ENCODE peak calls at places on chromosomes 7 and 10, in five cellular contexts. Q is IMR-90, P is neuronal stem cell, X is H9, L is trophoblast cell. V is an unnamed sample.

GRCh38 chr7:374706-375490 is 84.9 kb downstream of the FOXL3 start:
- DNase-seq in L (no peak), Q (no peak), X (peak; percentile 22), P (no peak), V (no peak)

GRCh38 chr10:125575843-125576242 is 107.1 kb downstream of the TEX36 start:
- DNase-seq in L (no peak), X (no peak), P (no peak), Q (no peak), V (no peak)

GRCh38 chr10:46515402-46516192 is 40.9 kb downstream of the GPRIN2 start:
- DNase-seq in X (peak; percentile 20), P (no peak), Q (no peak), L (no peak), V (no peak)

GRCh38 chr7:105011771-105012502 is 2.1 kb upstream of the KMT2E start:
- DNase-seq in Q (no peak), X (no peak), L (no peak), P (no peak), V (peak; percentile 39)

GRCh38 chr7:44395067-44395466 is 69.7 kb upstream of the CAMK2B start:
- DNase-seq in L (no peak), X (peak; percentile 3), P (no peak), Q (no peak), V (no peak)

GRCh38 chr7:30285067-30285530 is 702 bp downstream of the ZNRF2 start:
- DNase-seq in P (no peak), Q (peak; percentile 8), L (no peak), X (no peak), V (no peak)

GRCh38 chr7:18939771-18940576 is 177.5 kb downstream of the TWIST1 start:
- DNase-seq in Q (no peak), P (no peak), L (no peak), X (no peak), V (peak; percentile 32)

GRCh38 chr10:131246089-131246488 is 65.4 kb downstream of the TCERG1L start:
- DNase-seq in L (no peak), Q (no peak), P (no peak), X (no peak), V (no peak)

GRCh38 chr7:149564340-149565095 is 66.9 kb upstream of the ZNF746 start:
- DNase-seq in X (no peak), Q (no peak), L (no peak), P (no peak), V (no peak)

GRCh38 chr10:89926736-89927135 is 225.3 kb downstream of the KIF20B start:
- DNase-seq in Q (no peak), L (no peak), P (no peak), X (no peak), V (no peak)

GRCh38 chr7:55254596-55255500 is 110.3 kb upstream of the LANCL2 start:
- DNase-seq in L (peak; percentile 84), Q (peak; percentile 67), X (peak; percentile 84), P (peak; percentile 84), V (peak; percentile 74)

GRCh38 chr7:100806276-100806675 is 21.0 kb downstream of the EPHB4 start:
- DNase-seq in P (no peak), X (no peak), Q (no peak), L (peak; percentile 48), V (no peak)

GRCh38 chr7:88368686-88369085 is 62.0 kb upstream of the STEAP4 start:
- DNase-seq in L (no peak), X (no peak), Q (no peak), P (no peak), V (no peak)

GRCh38 chr7:20783716-20784310 is 2.9 kb downstream of the SP8 start:
- DNase-seq in P (no peak), X (peak; percentile 73), L (no peak), Q (no peak), V (peak; percentile 37)

GRCh38 chr10:80545258-80545881 is 7.7 kb downstream of the SH2D4B start:
- DNase-seq in P (no peak), X (no peak), L (no peak), Q (no peak), V (no peak)

GRCh38 chr10:12504176-12504575 is 154.8 kb downstream of the CAMK1D start:
- DNase-seq in X (no peak), Q (no peak), L (no peak), P (no peak), V (no peak)

GRCh38 chr7:103711413-103711812 is 265.4 kb upstream of the SLC26A5 start:
- DNase-seq in L (no peak), Q (no peak), P (no peak), X (no peak), V (no peak)

GRCh38 chr7:95800787-95801186 is 28.4 kb downstream of the DYNC1I1 start:
- DNase-seq in P (no peak), X (no peak), L (no peak), Q (no peak), V (no peak)

DNA sequence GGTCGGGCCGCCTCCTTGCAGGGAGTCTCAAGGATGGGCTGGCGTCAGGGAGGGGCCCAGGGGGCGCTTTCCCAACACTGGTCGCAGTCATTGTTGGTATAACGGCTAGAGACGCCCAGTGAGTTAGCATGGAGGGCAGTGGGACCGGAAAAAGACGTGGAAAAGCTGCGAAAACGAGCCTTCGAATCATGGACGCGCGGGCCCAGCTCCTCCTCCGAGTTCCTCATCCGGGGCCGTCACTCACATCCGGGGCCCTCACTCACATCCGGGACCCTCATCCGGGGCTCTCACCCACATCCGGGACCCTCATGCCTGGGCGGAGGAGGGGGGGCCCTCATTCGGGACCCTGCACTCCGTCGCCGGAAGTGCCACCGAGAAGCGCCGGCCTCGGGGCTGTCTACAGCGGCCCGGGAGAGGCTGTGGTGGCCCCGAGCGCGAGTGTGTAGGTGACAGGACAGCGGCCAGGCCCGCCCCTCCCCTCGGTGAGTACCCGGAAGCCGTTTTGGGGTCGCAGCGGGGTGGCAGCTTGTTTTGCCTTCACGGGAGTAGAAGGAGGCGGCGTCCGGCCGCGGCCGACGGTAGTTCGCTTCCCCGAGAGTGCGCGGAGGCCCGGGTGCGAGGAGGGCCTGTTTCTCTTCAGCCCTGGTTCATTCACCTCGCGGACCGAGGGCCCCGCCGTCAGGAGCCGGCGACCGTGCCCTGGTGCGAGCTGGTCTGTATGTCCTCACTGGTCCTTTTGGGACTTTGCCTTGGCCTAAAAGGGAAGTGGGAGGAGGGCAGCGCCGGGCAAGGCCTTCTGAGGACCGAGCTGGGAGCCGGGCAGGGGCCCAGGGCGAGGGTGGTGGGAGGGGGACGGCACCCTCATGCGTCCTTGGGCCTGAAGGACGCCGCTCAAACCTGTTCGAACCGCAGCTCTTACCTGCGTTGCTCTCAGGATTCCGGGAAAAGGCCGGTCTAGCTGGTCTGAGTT is at the start of gene ZNF655:
- DNase-seq in Q (peak; percentile 85), L (peak; percentile 77), P (peak; percentile 95), X (peak; percentile 94), V (peak; percentile 93)
- H3K14ac ChIP-seq in Q (peak within 1 kb of the TSS; percentile 100), L (peak within 1 kb of the TSS; percentile 94), P (peak within 1 kb of the TSS; percentile 86), X (peak within 1 kb of the TSS; percentile 98), V (peak within 1 kb of the TSS; percentile 97)

GRCh38 chr10:133207041-133207600 is 22.9 kb upstream of the UTF1 start:
- DNase-seq in P (no peak), X (no peak), L (no peak), Q (no peak), V (no peak)

GRCh38 chr10:133207627-133208026 is 22.4 kb upstream of the UTF1 start:
- DNase-seq in X (no peak), L (no peak), P (no peak), Q (no peak), V (no peak)

GRCh38 chr10:133209641-133210040 is 20.4 kb upstream of the UTF1 start:
- DNase-seq in L (no peak), P (no peak), Q (no peak), X (no peak), V (no peak)

GRCh38 chr10:133208466-133208865 is 21.6 kb upstream of the UTF1 start:
- DNase-seq in P (no peak), X (no peak), L (no peak), Q (no peak), V (no peak)

DNA sequence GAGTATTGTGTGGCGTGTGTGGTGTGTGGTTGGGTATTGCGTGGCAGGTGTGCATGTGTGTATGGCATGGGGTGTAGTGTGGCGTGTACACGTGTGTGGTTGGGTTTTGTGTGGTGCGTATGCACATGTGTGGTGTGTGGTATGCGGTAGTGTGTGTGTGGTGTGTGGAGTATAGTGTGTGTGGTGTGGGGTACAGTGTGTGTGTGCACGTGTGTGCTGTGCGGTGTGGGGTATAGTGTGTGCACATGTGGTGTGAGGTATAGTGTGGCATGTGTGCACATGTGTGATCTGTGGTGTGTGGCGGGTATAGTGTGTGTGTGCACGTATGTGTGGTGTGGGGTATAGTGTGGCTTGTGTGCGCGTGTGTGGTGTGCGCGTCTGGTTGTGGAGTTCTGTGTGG is 20.9 kb upstream of the UTF1 start:
- DNase-seq in Q (no peak), P (no peak), X (no peak), L (no peak), V (no peak)
- H3K14ac ChIP-seq in Q (no peak overlapping the region), P (peak overlapping the region; percentile 98), X (no peak overlapping the region), L (no peak overlapping the region), V (no peak overlapping the region)

DNA sequence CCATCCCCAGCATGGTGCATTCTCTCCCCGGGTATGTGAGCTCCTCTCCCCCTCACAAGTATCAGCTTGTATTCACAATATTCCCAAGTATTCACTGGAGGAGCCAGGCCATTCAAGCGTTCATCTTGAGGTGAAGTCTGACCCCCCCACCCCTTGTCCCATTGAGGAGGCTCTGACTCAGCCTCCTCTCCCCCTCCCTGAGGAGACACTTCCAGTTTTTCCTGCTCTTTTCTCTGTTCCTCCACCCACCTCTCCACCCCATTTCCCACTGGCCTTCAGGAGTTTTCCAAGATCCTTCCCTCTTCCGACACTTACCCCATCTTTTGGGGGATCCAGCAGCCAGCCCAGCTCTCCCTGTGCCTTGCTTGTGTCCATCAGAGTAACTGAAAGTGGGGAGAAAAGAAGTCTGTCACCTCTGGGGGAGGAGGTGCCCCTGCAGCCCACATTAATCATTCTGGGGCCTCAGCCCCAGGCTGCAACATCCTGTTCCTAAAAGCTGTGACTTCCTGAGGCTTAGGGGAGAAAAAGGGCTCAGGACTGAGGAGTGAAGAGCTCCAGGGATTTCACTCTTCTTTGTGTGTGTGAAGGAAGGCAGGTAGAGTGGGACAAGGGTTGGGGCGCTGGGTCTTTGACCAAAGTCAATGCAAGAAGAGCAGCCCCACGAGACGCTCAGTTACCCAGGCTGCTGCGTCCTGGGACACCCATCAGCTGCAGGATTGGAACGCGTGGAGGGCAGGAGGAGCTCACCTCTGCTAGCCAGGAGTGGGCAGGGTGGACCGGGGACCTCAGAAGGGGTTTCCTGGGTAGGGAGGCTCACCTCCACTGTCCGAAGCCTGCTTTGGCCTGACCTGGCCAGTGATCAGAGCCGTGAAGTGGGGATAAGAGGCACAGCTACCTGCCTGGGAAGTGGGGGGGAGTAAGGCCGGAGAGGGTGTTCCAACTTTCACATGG is 1.1 kb downstream of the EPHA1 start:
- DNase-seq in X (no peak), Q (no peak), P (no peak), L (no peak), V (no peak)
- H3K14ac ChIP-seq in X (peak overlapping the region; percentile 83), Q (no peak overlapping the region), P (no peak overlapping the region), L (peak overlapping the region; percentile 32), V (peak overlapping the region; percentile 12)

GRCh38 chr10:21524526-21525366 is 736 bp downstream of the SKIDA1 start:
- DNase-seq in P (no peak), X (no peak), L (no peak), Q (peak; percentile 67), V (peak; percentile 82)

GRCh38 chr10:21524131-21524525 is 1.4 kb downstream of the SKIDA1 start:
- DNase-seq in L (no peak), X (no peak), P (no peak), Q (no peak), V (no peak)

GRCh38 chr10:21526184-21526951 is 886 bp upstream of the SKIDA1 start:
- DNase-seq in X (peak; percentile 80), Q (peak; percentile 64), P (no peak), L (peak; percentile 29), V (peak; percentile 86)

GRCh38 chr10:21526952-21527633 is 1.6 kb upstream of the SKIDA1 start:
- DNase-seq in Q (peak; percentile 58), L (peak; percentile 74), P (no peak), X (peak; percentile 75), V (peak; percentile 75)

GRCh38 chr10:21525367-21526183 is at the start of gene SKIDA1:
- DNase-seq in X (peak; percentile 88), Q (peak; percentile 86), L (peak; percentile 60), P (peak; percentile 98), V (peak; percentile 97)
- H3K14ac ChIP-seq in X (peak within 1 kb of the TSS; percentile 95), Q (peak within 1 kb of the TSS; percentile 95), L (peak within 1 kb of the TSS; percentile 95), P (no peak within 1 kb of the TSS), V (peak within 1 kb of the TSS; percentile 90)

GRCh38 chr10:133210398-133211140 is 19.4 kb upstream of the UTF1 start:
- DNase-seq in L (no peak), Q (no peak), X (no peak), P (no peak), V (no peak)
- H3K14ac ChIP-seq in L (no peak overlapping the region), Q (no peak overlapping the region), X (no peak overlapping the region), P (no peak overlapping the region), V (no peak overlapping the region)

V was measured in mesenchymal stem cell.